ENCODE peak calls at places on chromosomes 13 and 19, in eight cellular contexts. N is lower leg skin; M is heart right ventricle; D is activated CD8-positive, alpha-beta T cell treated with anti-CD3 and anti-CD28 coated beads, Interleukin-2, amount 10 ng/mL, durations not matched to agents 7 days and 5 days; B is colonic mucosa; W is EL; J is GM03348; H is SJSA1. Y is an unnamed sample.

GRCh38 chr13:110902370-110902769 is 12.5 kb downstream of the ANKRD10 start:
- DNase-seq in W (no peak), J (no peak), N (no peak), B (no peak), D (no peak), H (no peak), M (no peak), Y (no peak)

GRCh38 chr13:44278164-44278563 is 95.5 kb upstream of the SERP2 start:
- DNase-seq in M (no peak), H (no peak), B (no peak), N (peak; percentile 78), W (no peak), D (no peak), J (no peak), Y (no peak)

GRCh38 chr19:1864480-1865171 is 1.2 kb upstream of the KLF16 start:
- DNase-seq in J (peak; percentile 87), H (peak; percentile 80), W (peak; percentile 67), N (peak; percentile 95), D (peak; percentile 74), B (peak; percentile 75), M (peak; percentile 76), Y (peak; percentile 88)

GRCh38 chr13:93226623-93227279 is at the start of gene GPC6:
- DNase-seq in D (no peak), B (peak; percentile 44), M (no peak), H (peak; percentile 93), J (peak; percentile 77), N (no peak), W (peak; percentile 88), Y (peak; percentile 95)

GRCh38 chr19:34131100-34131499 is 41.2 kb upstream of the LSM14A start:
- DNase-seq in W (peak; percentile 35), H (peak; percentile 18), M (no peak), B (no peak), D (no peak), J (no peak), N (peak; percentile 37), Y (no peak)

GRCh38 chr19:34353546-34353945 is 11.4 kb upstream of the GPI start:
- DNase-seq in H (no peak), B (no peak), W (no peak), N (no peak), D (no peak), J (no peak), M (no peak), Y (no peak)

GRCh38 chr19:24086974-24087595 is at the start of gene ZNF254:
- DNase-seq in H (peak; percentile 92), W (peak; percentile 96), J (peak; percentile 94), N (peak; percentile 97), D (peak; percentile 94), B (peak; percentile 94), M (peak; percentile 96), Y (peak; percentile 97)

GRCh38 chr13:109785141-109785891 is 1.1 kb downstream of the IRS2 start:
- DNase-seq in D (peak; percentile 51), J (peak; percentile 49), W (peak; percentile 62), H (peak; percentile 96), N (peak; percentile 90), B (peak; percentile 54), M (peak; percentile 28), Y (peak; percentile 78)

GRCh38 chr13:110089815-110090214 is 217.1 kb downstream of the COL4A1 start:
- DNase-seq in D (no peak), H (no peak), N (no peak), M (no peak), J (no peak), W (no peak), B (no peak), Y (no peak)

GRCh38 chr13:65789815-65790214 is 1440.3 kb downstream of the PCDH9 start:
- DNase-seq in N (no peak), H (no peak), J (peak; percentile 42), B (no peak), W (no peak), M (no peak), D (no peak), Y (no peak)

GRCh38 chr19:44925114-44925891 is 10.9 kb downstream of the APOC1 start:
- DNase-seq in M (peak; percentile 60), W (peak; percentile 72), N (peak; percentile 96), H (no peak), B (peak; percentile 68), J (peak; percentile 43), D (no peak), Y (no peak)

GRCh38 chr19:52638601-52639000 is 446 bp upstream of the ZNF83 start:
- DNase-seq in J (peak; percentile 50), N (no peak), H (peak; percentile 69), B (no peak), D (no peak), W (peak; percentile 83), M (peak; percentile 6), Y (no peak)

GRCh38 chr13:41942462-41943094 is 18.3 kb downstream of the VWA8 start:
- DNase-seq in N (no peak), D (no peak), W (peak; percentile 52), B (no peak), J (peak; percentile 53), M (no peak), H (no peak), Y (peak; percentile 16)

GRCh38 chr19:48961673-48962028 is 3.5 kb upstream of the FTL start:
- DNase-seq in M (no peak), N (no peak), D (no peak), B (no peak), W (no peak), J (no peak), H (no peak), Y (no peak)

GRCh38 chr19:37551123-37551993 is 43.2 kb downstream of the ZNF571 start:
- DNase-seq in D (peak; percentile 78), W (peak; percentile 67), N (peak; percentile 84), M (peak; percentile 47), H (no peak), B (peak; percentile 66), J (peak; percentile 86), Y (peak; percentile 88)

GRCh38 chr13:71316964-71317363 is 550.0 kb downstream of the DACH1 start:
- DNase-seq in B (no peak), W (no peak), D (no peak), H (no peak), J (no peak), N (no peak), M (no peak), Y (no peak)

GRCh38 chr13:99288069-99288468 is 19.1 kb downstream of the GPR183 start:
- DNase-seq in N (no peak), H (no peak), J (no peak), W (no peak), D (peak; percentile 50), M (no peak), B (no peak), Y (no peak)

GRCh38 chr13:71360041-71360440 is 507.0 kb downstream of the DACH1 start:
- DNase-seq in H (no peak), M (no peak), B (no peak), D (no peak), J (no peak), W (no peak), N (no peak), Y (no peak)

GRCh38 chr19:41233748-41234240 is 14.8 kb downstream of the AXL start:
- DNase-seq in D (no peak), J (no peak), W (no peak), B (no peak), N (no peak), M (peak; percentile 31), H (no peak), Y (no peak)